ENCODE peak calls at places on chromosomes 11 and 22, in seven cellular contexts. One of them, this sample, is unnamed.
A peak's percentile ranks its signal among the peaks of the same experiment; 100 is the strongest.

GRCh38 chr22:48362736-48363404 is 1464.8 kb downstream of the BRD1 start:
- DNase-seq in lower lobe of right lung: no peak
- DNase-seq in BJ: no peak
- DNase-seq in heart left ventricle: no peak
- DNase-seq in HFF-Myc: no peak
- DNase-seq in left ventricle myocardium inferior: no peak
- DNase-seq in fibroblast of the aortic adventitia: no peak
- DNase-seq in this sample: no peak

GRCh38 chr22:20656902-20657836 is 116.7 kb upstream of the SERPIND1 start:
- DNase-seq in left ventricle myocardium inferior: no peak
- DNase-seq in lower lobe of right lung: no peak
- DNase-seq in heart left ventricle: no peak
- DNase-seq in HFF-Myc: no peak
- DNase-seq in fibroblast of the aortic adventitia: peak; percentile 2
- DNase-seq in BJ: no peak
- DNase-seq in this sample: no peak

GRCh38 chr22:36385491-36386350 is 2.0 kb downstream of the MYH9 start:
- DNase-seq in BJ: no peak
- DNase-seq in heart left ventricle: no peak
- DNase-seq in left ventricle myocardium inferior: peak; percentile 51
- DNase-seq in HFF-Myc: no peak
- DNase-seq in lower lobe of right lung: peak; percentile 78
- DNase-seq in fibroblast of the aortic adventitia: no peak
- DNase-seq in this sample: no peak

GRCh38 chr11:61797263-61797944 is 4.7 kb downstream of the FEN1 start:
- DNase-seq in heart left ventricle: peak; percentile 78
- DNase-seq in HFF-Myc: peak; percentile 75
- DNase-seq in left ventricle myocardium inferior: peak; percentile 74
- DNase-seq in fibroblast of the aortic adventitia: peak; percentile 93
- DNase-seq in lower lobe of right lung: peak; percentile 69
- DNase-seq in BJ: peak; percentile 37
- DNase-seq in this sample: peak; percentile 75

GRCh38 chr11:95371147-95371546 is 140.1 kb upstream of the SESN3 start:
- DNase-seq in BJ: no peak
- DNase-seq in lower lobe of right lung: no peak
- DNase-seq in fibroblast of the aortic adventitia: no peak
- DNase-seq in HFF-Myc: no peak
- DNase-seq in heart left ventricle: no peak
- DNase-seq in left ventricle myocardium inferior: no peak
- DNase-seq in this sample: no peak

GRCh38 chr11:100094121-100094865 is 592.8 kb upstream of the ARHGAP42 start:
- DNase-seq in lower lobe of right lung: no peak
- DNase-seq in HFF-Myc: no peak
- DNase-seq in BJ: no peak
- DNase-seq in left ventricle myocardium inferior: no peak
- DNase-seq in heart left ventricle: no peak
- DNase-seq in fibroblast of the aortic adventitia: no peak
- DNase-seq in this sample: no peak

GRCh38 chr22:20885557-20886323 is 26.9 kb downstream of the SNAP29 start:
- DNase-seq in left ventricle myocardium inferior: peak; percentile 75
- DNase-seq in HFF-Myc: peak; percentile 45
- DNase-seq in heart left ventricle: peak; percentile 74
- DNase-seq in fibroblast of the aortic adventitia: peak; percentile 90
- DNase-seq in lower lobe of right lung: peak; percentile 90
- DNase-seq in BJ: peak; percentile 12
- DNase-seq in this sample: peak; percentile 92

GRCh38 chr11:63958013-63958412 is 16.4 kb upstream of the COX8A start:
- DNase-seq in left ventricle myocardium inferior: no peak
- DNase-seq in lower lobe of right lung: no peak
- DNase-seq in heart left ventricle: no peak
- DNase-seq in HFF-Myc: no peak
- DNase-seq in BJ: no peak
- DNase-seq in fibroblast of the aortic adventitia: no peak
- DNase-seq in this sample: no peak

GRCh38 chr11:859394-860131 is 16.9 kb downstream of the TSPAN4 start:
- DNase-seq in lower lobe of right lung: peak; percentile 74
- DNase-seq in heart left ventricle: peak; percentile 81
- DNase-seq in BJ: no peak
- DNase-seq in left ventricle myocardium inferior: peak; percentile 81
- DNase-seq in fibroblast of the aortic adventitia: peak; percentile 87
- DNase-seq in HFF-Myc: no peak
- DNase-seq in this sample: peak; percentile 95

GRCh38 chr11:91220476-91221202 is 997.8 kb upstream of the CHORDC1 start:
- DNase-seq in left ventricle myocardium inferior: no peak
- DNase-seq in HFF-Myc: no peak
- DNase-seq in lower lobe of right lung: no peak
- DNase-seq in heart left ventricle: no peak
- DNase-seq in BJ: no peak
- DNase-seq in fibroblast of the aortic adventitia: peak; percentile 54
- DNase-seq in this sample: peak; percentile 41

GRCh38 chr11:102831709-102832492 is 11.5 kb downstream of the MMP3 start:
- DNase-seq in heart left ventricle: no peak
- DNase-seq in lower lobe of right lung: no peak
- DNase-seq in left ventricle myocardium inferior: no peak
- DNase-seq in BJ: no peak
- DNase-seq in fibroblast of the aortic adventitia: peak; percentile 30
- DNase-seq in HFF-Myc: peak; percentile 24
- DNase-seq in this sample: no peak

GRCh38 chr11:94747136-94748110 is 20.7 kb upstream of the AMOTL1 start:
- DNase-seq in BJ: no peak
- DNase-seq in HFF-Myc: no peak
- DNase-seq in left ventricle myocardium inferior: no peak
- DNase-seq in lower lobe of right lung: no peak
- DNase-seq in heart left ventricle: no peak
- DNase-seq in fibroblast of the aortic adventitia: no peak
- DNase-seq in this sample: peak; percentile 54

GRCh38 chr11:35151241-35151640 is 12.3 kb downstream of the CD44 start:
- DNase-seq in lower lobe of right lung: no peak
- DNase-seq in BJ: no peak
- DNase-seq in left ventricle myocardium inferior: no peak
- DNase-seq in HFF-Myc: no peak
- DNase-seq in heart left ventricle: no peak
- DNase-seq in fibroblast of the aortic adventitia: peak; percentile 52
- DNase-seq in this sample: no peak

GRCh38 chr11:35418282-35418846 is 994 bp downstream of the SLC1A2 start:
- DNase-seq in HFF-Myc: no peak
- DNase-seq in left ventricle myocardium inferior: no peak
- DNase-seq in BJ: no peak
- DNase-seq in fibroblast of the aortic adventitia: no peak
- DNase-seq in heart left ventricle: no peak
- DNase-seq in lower lobe of right lung: peak; percentile 50
- DNase-seq in this sample: no peak

GRCh38 chr22:37999640-38000272 is 15.4 kb upstream of the SOX10 start:
- DNase-seq in lower lobe of right lung: no peak
- DNase-seq in BJ: no peak
- DNase-seq in heart left ventricle: no peak
- DNase-seq in HFF-Myc: no peak
- DNase-seq in fibroblast of the aortic adventitia: peak; percentile 42
- DNase-seq in left ventricle myocardium inferior: no peak
- DNase-seq in this sample: peak; percentile 14

GRCh38 chr11:46357483-46357936 is 10.2 kb downstream of the DGKZ start:
- DNase-seq in left ventricle myocardium inferior: no peak
- DNase-seq in HFF-Myc: no peak
- DNase-seq in fibroblast of the aortic adventitia: no peak
- DNase-seq in lower lobe of right lung: no peak
- DNase-seq in heart left ventricle: no peak
- DNase-seq in BJ: no peak
- DNase-seq in this sample: no peak

DNA sequence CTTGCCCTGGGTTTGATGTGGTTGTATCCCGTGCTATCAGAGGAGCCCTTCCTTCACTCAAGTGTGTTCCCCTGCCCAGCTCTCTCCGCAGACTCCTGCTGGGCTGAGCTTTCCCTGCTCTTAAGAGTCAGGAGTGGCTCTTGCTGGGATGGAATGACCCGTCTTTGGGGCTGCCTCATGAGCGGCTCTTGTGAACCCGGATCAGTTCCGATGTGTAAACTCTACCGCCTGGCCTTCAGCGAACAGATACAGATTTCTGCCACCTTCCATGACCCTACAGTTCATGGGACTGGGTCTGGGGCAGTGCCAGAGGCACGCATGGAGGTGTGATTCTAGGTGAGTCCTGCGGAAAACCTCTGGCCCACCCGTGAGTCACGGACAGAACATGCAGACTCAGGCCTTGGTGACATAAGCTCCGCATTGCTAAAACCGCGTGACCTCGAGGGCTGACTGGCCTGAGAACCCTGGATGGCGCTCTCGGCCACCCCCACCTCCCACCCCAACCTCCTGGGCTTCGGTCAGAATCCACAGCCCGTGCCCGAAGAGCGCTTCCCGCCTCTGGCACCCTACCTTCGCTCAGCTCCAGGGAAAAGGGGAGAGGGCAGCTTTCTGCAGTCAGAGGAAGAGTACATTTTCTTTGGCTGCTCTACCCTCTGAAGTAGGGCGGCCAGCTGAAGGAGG is 1.3 kb upstream of the ZBTB16 start:
- DNase-seq in BJ: no peak
- DNase-seq in fibroblast of the aortic adventitia: no peak
- DNase-seq in left ventricle myocardium inferior: peak; percentile 35
- DNase-seq in heart left ventricle: no peak
- DNase-seq in HFF-Myc: no peak
- DNase-seq in lower lobe of right lung: peak; percentile 76
- DNase-seq in this sample: no peak
- H3K4me3 ChIP-seq in BJ: no peak overlapping the region
- H3K4me3 ChIP-seq in fibroblast of the aortic adventitia: no peak overlapping the region
- H3K4me3 ChIP-seq in left ventricle myocardium inferior: peak overlapping the region; percentile 100
- H3K4me3 ChIP-seq in heart left ventricle: peak overlapping the region; percentile 96
- H3K4me3 ChIP-seq in HFF-Myc: no peak overlapping the region
- H3K4me3 ChIP-seq in lower lobe of right lung: peak overlapping the region; percentile 85
- H3K4me3 ChIP-seq in this sample: no peak overlapping the region

DNA sequence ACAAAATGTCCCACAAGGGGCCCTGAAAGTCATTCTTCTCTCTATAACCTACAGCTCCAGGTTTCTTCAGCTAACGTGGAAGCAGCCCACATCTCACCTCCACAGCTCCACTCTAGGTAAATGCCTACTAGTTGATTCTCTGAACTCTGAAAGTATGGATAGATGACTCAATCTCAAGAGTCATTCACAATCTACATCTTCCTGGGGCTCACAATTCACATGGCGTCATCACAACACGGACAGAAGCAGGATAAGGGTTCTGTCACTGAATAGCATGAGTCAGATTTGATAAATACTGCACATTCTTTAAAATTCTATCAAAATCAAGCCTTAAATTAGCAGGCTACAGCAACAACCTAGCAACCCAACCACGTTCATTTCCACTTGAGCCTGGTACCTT is 96.3 kb downstream of the PLEKHA7 start:
- DNase-seq in left ventricle myocardium inferior: no peak
- DNase-seq in lower lobe of right lung: no peak
- DNase-seq in BJ: no peak
- DNase-seq in fibroblast of the aortic adventitia: no peak
- DNase-seq in HFF-Myc: no peak
- DNase-seq in heart left ventricle: no peak
- DNase-seq in this sample: no peak
- TF ChIP-seq CTCF in left ventricle myocardium inferior: no peak
- TF ChIP-seq CTCF in lower lobe of right lung: no peak
- TF ChIP-seq CTCF in BJ: no peak
- TF ChIP-seq CTCF in fibroblast of the aortic adventitia: no peak
- TF ChIP-seq CTCF in HFF-Myc: no peak
- TF ChIP-seq CTCF in heart left ventricle: no peak
- TF ChIP-seq CTCF in this sample: no peak

GRCh38 chr11:65427691-65428577 is 5.3 kb downstream of the NEAT1 start:
- DNase-seq in lower lobe of right lung: no peak
- DNase-seq in fibroblast of the aortic adventitia: peak; percentile 83
- DNase-seq in BJ: no peak
- DNase-seq in heart left ventricle: no peak
- DNase-seq in HFF-Myc: no peak
- DNase-seq in left ventricle myocardium inferior: no peak
- DNase-seq in this sample: peak; percentile 75

GRCh38 chr11:65430406-65431217 is 8.0 kb downstream of the NEAT1 start:
- DNase-seq in fibroblast of the aortic adventitia: peak; percentile 84
- DNase-seq in left ventricle myocardium inferior: no peak
- DNase-seq in HFF-Myc: no peak
- DNase-seq in heart left ventricle: no peak
- DNase-seq in lower lobe of right lung: no peak
- DNase-seq in BJ: no peak
- DNase-seq in this sample: no peak

GRCh38 chr11:65428578-65429068 is 6.0 kb downstream of the NEAT1 start:
- DNase-seq in HFF-Myc: no peak
- DNase-seq in heart left ventricle: no peak
- DNase-seq in BJ: no peak
- DNase-seq in lower lobe of right lung: no peak
- DNase-seq in fibroblast of the aortic adventitia: peak; percentile 82
- DNase-seq in left ventricle myocardium inferior: no peak
- DNase-seq in this sample: no peak

GRCh38 chr11:65429724-65430405 is 7.3 kb downstream of the NEAT1 start:
- DNase-seq in left ventricle myocardium inferior: peak; percentile 72
- DNase-seq in lower lobe of right lung: peak; percentile 79
- DNase-seq in heart left ventricle: no peak
- DNase-seq in BJ: no peak
- DNase-seq in fibroblast of the aortic adventitia: peak; percentile 94
- DNase-seq in HFF-Myc: no peak
- DNase-seq in this sample: no peak

DNA sequence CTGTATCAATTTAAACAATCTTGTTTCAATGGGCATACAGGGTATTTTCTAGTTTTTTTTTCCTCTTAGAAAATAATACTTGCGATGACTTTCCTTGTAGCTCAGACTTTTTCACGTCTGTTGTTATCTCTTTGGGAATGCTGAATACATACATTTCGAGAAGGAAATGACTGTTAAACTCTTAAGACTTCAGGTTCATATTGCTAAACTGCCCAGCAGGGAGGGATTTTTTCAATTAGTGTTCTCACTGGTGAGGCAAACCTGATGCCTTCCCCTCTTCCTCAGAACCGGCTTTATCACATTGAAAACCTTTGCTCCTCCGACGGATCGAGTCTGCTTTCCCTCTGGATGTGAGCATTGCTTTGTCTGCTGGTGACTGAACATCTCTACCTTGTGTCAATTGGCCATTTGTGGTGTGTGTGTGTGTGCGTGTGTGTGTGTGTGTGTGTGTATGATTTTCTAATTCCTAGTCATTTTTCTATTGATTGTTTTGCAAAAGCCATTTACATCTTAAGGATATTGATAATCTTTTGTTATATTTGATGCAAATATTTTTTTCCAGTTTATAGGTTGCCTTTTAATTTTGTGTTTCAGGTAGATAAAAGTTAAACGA is 6.6 kb downstream of the NEAT1 start:
- DNase-seq in left ventricle myocardium inferior: no peak
- DNase-seq in HFF-Myc: no peak
- DNase-seq in fibroblast of the aortic adventitia: peak; percentile 87
- DNase-seq in lower lobe of right lung: no peak
- DNase-seq in heart left ventricle: no peak
- DNase-seq in BJ: no peak
- DNase-seq in this sample: no peak
- H3K4me3 ChIP-seq in left ventricle myocardium inferior: peak overlapping the region; percentile 80
- H3K4me3 ChIP-seq in HFF-Myc: peak overlapping the region; percentile 8
- H3K4me3 ChIP-seq in fibroblast of the aortic adventitia: peak overlapping the region; percentile 81
- H3K4me3 ChIP-seq in lower lobe of right lung: peak overlapping the region; percentile 91
- H3K4me3 ChIP-seq in heart left ventricle: peak overlapping the region; percentile 93
- H3K4me3 ChIP-seq in BJ: peak overlapping the region; percentile 72
- H3K4me3 ChIP-seq in this sample: peak overlapping the region; percentile 77

DNA sequence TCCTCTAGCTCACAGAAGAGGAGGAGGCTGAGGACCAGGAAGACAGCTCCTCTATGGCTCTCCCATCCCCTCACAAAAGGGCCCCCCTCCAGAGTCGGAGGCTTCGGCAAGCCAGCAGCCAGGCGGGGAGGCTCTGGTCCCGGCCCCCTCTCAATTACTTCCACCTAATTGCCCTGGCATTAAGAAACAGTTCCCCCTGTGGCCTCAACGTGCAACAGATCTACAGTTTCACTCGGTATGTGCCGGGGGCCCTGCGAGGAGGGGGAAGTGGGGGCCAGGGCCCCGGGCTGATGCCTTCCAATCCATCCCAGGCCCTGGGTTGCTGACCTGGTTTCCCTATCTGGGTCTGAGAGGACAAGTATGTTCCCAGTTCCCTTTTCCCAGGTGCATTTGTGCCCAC is 7.9 kb downstream of the FOXR1 start:
- DNase-seq in left ventricle myocardium inferior: no peak
- DNase-seq in BJ: no peak
- DNase-seq in heart left ventricle: no peak
- DNase-seq in lower lobe of right lung: no peak
- DNase-seq in fibroblast of the aortic adventitia: no peak
- DNase-seq in HFF-Myc: no peak
- DNase-seq in this sample: no peak
- TF ChIP-seq CTCF in left ventricle myocardium inferior: no peak
- TF ChIP-seq CTCF in BJ: no peak
- TF ChIP-seq CTCF in heart left ventricle: no peak
- TF ChIP-seq CTCF in lower lobe of right lung: no peak
- TF ChIP-seq CTCF in fibroblast of the aortic adventitia: no peak
- TF ChIP-seq CTCF in HFF-Myc: no peak
- TF ChIP-seq CTCF in this sample: no peak

This sample was measured in foreskin fibroblast.